ENCODE peak calls at places on chromosomes 12 and 14, in five cellular contexts. One of them, this sample, is unnamed.

GRCh38 chr14:79418649-79419415 is 792.5 kb downstream of the DIO2 start:
- DNase-seq in iris pigment epithelial cell: no peak
- DNase-seq in GM23248: no peak
- DNase-seq in fibroblast of lung: no peak
- DNase-seq in GM19239: no peak
- DNase-seq in this sample: no peak

GRCh38 chr14:74610866-74611671 is 968 bp downstream of the LTBP2 start:
- DNase-seq in iris pigment epithelial cell: peak
- DNase-seq in GM23248: peak
- DNase-seq in fibroblast of lung: peak
- DNase-seq in GM19239: no peak
- DNase-seq in this sample: no peak

GRCh38 chr12:108890208-108890607 is 10.3 kb downstream of the DAO start:
- DNase-seq in iris pigment epithelial cell: no peak
- DNase-seq in GM23248: peak
- DNase-seq in fibroblast of lung: no peak
- DNase-seq in GM19239: no peak
- DNase-seq in this sample: no peak

GRCh38 chr14:51677276-51677675 is 25.6 kb downstream of the FRMD6 start:
- DNase-seq in iris pigment epithelial cell: peak
- DNase-seq in GM23248: peak
- DNase-seq in fibroblast of lung: peak
- DNase-seq in GM19239: no peak
- DNase-seq in this sample: no peak

GRCh38 chr14:99026471-99026870 is 245.5 kb downstream of the BCL11B start:
- DNase-seq in iris pigment epithelial cell: no peak
- DNase-seq in GM23248: no peak
- DNase-seq in fibroblast of lung: no peak
- DNase-seq in GM19239: no peak
- DNase-seq in this sample: no peak

GRCh38 chr12:113092478-113093408 is 36.2 kb downstream of the DTX1 start:
- DNase-seq in iris pigment epithelial cell: no peak
- DNase-seq in GM23248: peak
- DNase-seq in fibroblast of lung: no peak
- DNase-seq in GM19239: no peak
- DNase-seq in this sample: peak

GRCh38 chr12:6361834-6362233 is 13.5 kb downstream of the SCNN1A start:
- DNase-seq in iris pigment epithelial cell: no peak
- DNase-seq in GM23248: no peak
- DNase-seq in fibroblast of lung: peak
- DNase-seq in GM19239: no peak
- DNase-seq in this sample: no peak

GRCh38 chr12:46264057-46264456 is 4.8 kb downstream of the SLC38A1 start:
- DNase-seq in iris pigment epithelial cell: peak
- DNase-seq in GM23248: peak
- DNase-seq in fibroblast of lung: peak
- DNase-seq in GM19239: no peak
- DNase-seq in this sample: no peak

GRCh38 chr12:54016478-54016964 is 7.7 kb downstream of the HOXC8 start:
- DNase-seq in iris pigment epithelial cell: no peak
- DNase-seq in GM23248: peak
- DNase-seq in fibroblast of lung: no peak
- DNase-seq in GM19239: no peak
- DNase-seq in this sample: no peak